ENCODE peak calls at places on chromosomes 6 and 20, in five cellular contexts. One of them, this sample, is unnamed.

GRCh38 chr20:60056345-60057122 is 98.3 kb downstream of the CDH26 start:
- DNase-seq in H9: peak
- DNase-seq in nephron progenitor cell: no peak
- DNase-seq in astrocyte of the spinal cord: no peak
- DNase-seq in left ventricle myocardium inferior: no peak
- DNase-seq in this sample: no peak

GRCh38 chr6:148345176-148345575 is 2.5 kb downstream of the SASH1 start:
- DNase-seq in left ventricle myocardium inferior: no peak
- DNase-seq in H9: no peak
- DNase-seq in nephron progenitor cell: no peak
- DNase-seq in astrocyte of the spinal cord: no peak
- DNase-seq in this sample: no peak

GRCh38 chr20:56343861-56344381 is 14.9 kb upstream of the FAM210B start:
- DNase-seq in astrocyte of the spinal cord: peak
- DNase-seq in H9: peak
- DNase-seq in nephron progenitor cell: peak
- DNase-seq in left ventricle myocardium inferior: no peak
- DNase-seq in this sample: no peak

GRCh38 chr6:132400641-132401119 is 595 bp downstream of the MOXD1 start:
- DNase-seq in left ventricle myocardium inferior: no peak
- DNase-seq in H9: peak
- DNase-seq in astrocyte of the spinal cord: no peak
- DNase-seq in nephron progenitor cell: peak
- DNase-seq in this sample: no peak

GRCh38 chr6:27214126-27214601 is 33.3 kb upstream of the PRSS16 start:
- DNase-seq in H9: no peak
- DNase-seq in astrocyte of the spinal cord: no peak
- DNase-seq in left ventricle myocardium inferior: no peak
- DNase-seq in nephron progenitor cell: peak
- DNase-seq in this sample: no peak

GRCh38 chr6:64683682-64684081 is 1023.3 kb downstream of the EYS start:
- DNase-seq in nephron progenitor cell: peak
- DNase-seq in H9: peak
- DNase-seq in left ventricle myocardium inferior: no peak
- DNase-seq in astrocyte of the spinal cord: peak
- DNase-seq in this sample: no peak

GRCh38 chr6:12354499-12354898 is 64.3 kb downstream of the EDN1 start:
- DNase-seq in left ventricle myocardium inferior: no peak
- DNase-seq in nephron progenitor cell: no peak
- DNase-seq in astrocyte of the spinal cord: peak
- DNase-seq in H9: peak
- DNase-seq in this sample: no peak

GRCh38 chr6:92806254-92806653 is 613.1 kb downstream of the EPHA7 start:
- DNase-seq in H9: no peak
- DNase-seq in astrocyte of the spinal cord: no peak
- DNase-seq in left ventricle myocardium inferior: no peak
- DNase-seq in nephron progenitor cell: no peak
- DNase-seq in this sample: no peak

GRCh38 chr20:33169176-33169794 is 1.3 kb downstream of the BPIFA2 start:
- DNase-seq in astrocyte of the spinal cord: no peak
- DNase-seq in H9: no peak
- DNase-seq in nephron progenitor cell: peak
- DNase-seq in left ventricle myocardium inferior: no peak
- DNase-seq in this sample: no peak

GRCh38 chr20:1211954-1212497 is 8.8 kb downstream of the C20orf202 start:
- DNase-seq in astrocyte of the spinal cord: no peak
- DNase-seq in left ventricle myocardium inferior: no peak
- DNase-seq in H9: no peak
- DNase-seq in nephron progenitor cell: no peak
- DNase-seq in this sample: no peak

GRCh38 chr6:41256383-41256782 is 28.2 kb downstream of the TREML4 start:
- DNase-seq in astrocyte of the spinal cord: no peak
- DNase-seq in H9: no peak
- DNase-seq in left ventricle myocardium inferior: no peak
- DNase-seq in nephron progenitor cell: no peak
- DNase-seq in this sample: no peak

GRCh38 chr6:15628499-15629131 is 34.2 kb downstream of the DTNBP1 start:
- DNase-seq in nephron progenitor cell: no peak
- DNase-seq in left ventricle myocardium inferior: no peak
- DNase-seq in H9: no peak
- DNase-seq in astrocyte of the spinal cord: peak
- DNase-seq in this sample: no peak

GRCh38 chr6:170480045-170480714 is 72.9 kb downstream of the PSMB1 start:
- DNase-seq in H9: peak
- DNase-seq in astrocyte of the spinal cord: peak
- DNase-seq in left ventricle myocardium inferior: peak
- DNase-seq in nephron progenitor cell: no peak
- DNase-seq in this sample: no peak

GRCh38 chr6:169908403-169908933 is 157.0 kb downstream of the ERMARD start:
- DNase-seq in nephron progenitor cell: no peak
- DNase-seq in left ventricle myocardium inferior: no peak
- DNase-seq in astrocyte of the spinal cord: no peak
- DNase-seq in H9: no peak
- DNase-seq in this sample: no peak

GRCh38 chr20:61285152-61285645 is 33.1 kb downstream of the CDH4 start:
- DNase-seq in H9: no peak
- DNase-seq in left ventricle myocardium inferior: no peak
- DNase-seq in astrocyte of the spinal cord: no peak
- DNase-seq in nephron progenitor cell: no peak
- DNase-seq in this sample: no peak

GRCh38 chr6:31178143-31179041 is 7.9 kb upstream of the POU5F1 start:
- DNase-seq in nephron progenitor cell: no peak
- DNase-seq in astrocyte of the spinal cord: no peak
- DNase-seq in H9: no peak
- DNase-seq in left ventricle myocardium inferior: no peak
- DNase-seq in this sample: no peak

GRCh38 chr6:106223300-106223930 is 102.1 kb downstream of the ATG5 start:
- DNase-seq in left ventricle myocardium inferior: peak
- DNase-seq in H9: no peak
- DNase-seq in astrocyte of the spinal cord: peak
- DNase-seq in nephron progenitor cell: peak
- DNase-seq in this sample: peak

GRCh38 chr20:53972179-53972578 is 98.2 kb downstream of the BCAS1 start:
- DNase-seq in astrocyte of the spinal cord: no peak
- DNase-seq in left ventricle myocardium inferior: no peak
- DNase-seq in H9: no peak
- DNase-seq in nephron progenitor cell: no peak
- DNase-seq in this sample: no peak

GRCh38 chr20:6919792-6920468 is 152.4 kb downstream of the BMP2 start:
- DNase-seq in astrocyte of the spinal cord: no peak
- DNase-seq in H9: no peak
- DNase-seq in nephron progenitor cell: no peak
- DNase-seq in left ventricle myocardium inferior: no peak
- DNase-seq in this sample: no peak

GRCh38 chr20:37387519-37388269 is 41.8 kb downstream of the SRC start:
- DNase-seq in astrocyte of the spinal cord: no peak
- DNase-seq in nephron progenitor cell: no peak
- DNase-seq in H9: no peak
- DNase-seq in left ventricle myocardium inferior: no peak
- DNase-seq in this sample: no peak

GRCh38 chr6:130359736-130360135 is 6.1 kb upstream of the TMEM200A start:
- DNase-seq in nephron progenitor cell: no peak
- DNase-seq in astrocyte of the spinal cord: no peak
- DNase-seq in H9: no peak
- DNase-seq in left ventricle myocardium inferior: no peak
- DNase-seq in this sample: no peak

GRCh38 chr6:169832247-169832948 is 81.0 kb downstream of the ERMARD start:
- DNase-seq in H9: no peak
- DNase-seq in left ventricle myocardium inferior: no peak
- DNase-seq in astrocyte of the spinal cord: no peak
- DNase-seq in nephron progenitor cell: no peak
- DNase-seq in this sample: no peak

GRCh38 chr6:56334937-56335336 is 87.6 kb upstream of the COL21A1 start:
- DNase-seq in astrocyte of the spinal cord: peak
- DNase-seq in nephron progenitor cell: no peak
- DNase-seq in left ventricle myocardium inferior: no peak
- DNase-seq in H9: no peak
- DNase-seq in this sample: no peak

GRCh38 chr20:38779247-38780097 is 26.0 kb upstream of the PPP1R16B start:
- DNase-seq in nephron progenitor cell: no peak
- DNase-seq in astrocyte of the spinal cord: no peak
- DNase-seq in left ventricle myocardium inferior: no peak
- DNase-seq in H9: peak
- DNase-seq in this sample: no peak

GRCh38 chr20:16863315-16863714 is 115.2 kb downstream of the OTOR start:
- DNase-seq in left ventricle myocardium inferior: no peak
- DNase-seq in astrocyte of the spinal cord: no peak
- DNase-seq in H9: no peak
- DNase-seq in nephron progenitor cell: no peak
- DNase-seq in this sample: no peak

GRCh38 chr20:35320396-35321126 is 28.3 kb upstream of the FAM83C start:
- DNase-seq in left ventricle myocardium inferior: no peak
- DNase-seq in H9: no peak
- DNase-seq in nephron progenitor cell: no peak
- DNase-seq in astrocyte of the spinal cord: peak
- DNase-seq in this sample: no peak

GRCh38 chr6:140376209-140376608 is 1001.8 kb upstream of the CITED2 start:
- DNase-seq in H9: no peak
- DNase-seq in left ventricle myocardium inferior: no peak
- DNase-seq in nephron progenitor cell: no peak
- DNase-seq in astrocyte of the spinal cord: no peak
- DNase-seq in this sample: no peak

GRCh38 chr20:36856196-36856595 is 19.7 kb upstream of the TLDC2 start:
- DNase-seq in astrocyte of the spinal cord: no peak
- DNase-seq in nephron progenitor cell: no peak
- DNase-seq in left ventricle myocardium inferior: no peak
- DNase-seq in H9: no peak
- DNase-seq in this sample: no peak

GRCh38 chr6:138765896-138766487 is 7.6 kb upstream of the CCDC28A start:
- DNase-seq in astrocyte of the spinal cord: peak
- DNase-seq in nephron progenitor cell: no peak
- DNase-seq in H9: no peak
- DNase-seq in left ventricle myocardium inferior: no peak
- DNase-seq in this sample: no peak

GRCh38 chr6:16669227-16669626 is 92.0 kb downstream of the ATXN1 start:
- DNase-seq in H9: no peak
- DNase-seq in astrocyte of the spinal cord: peak
- DNase-seq in left ventricle myocardium inferior: no peak
- DNase-seq in nephron progenitor cell: no peak
- DNase-seq in this sample: peak

GRCh38 chr20:53952528-53953096 is 117.8 kb downstream of the BCAS1 start:
- DNase-seq in left ventricle myocardium inferior: no peak
- DNase-seq in H9: no peak
- DNase-seq in astrocyte of the spinal cord: no peak
- DNase-seq in nephron progenitor cell: no peak
- DNase-seq in this sample: no peak

GRCh38 chr6:166237611-166238010 is 70.0 kb upstream of the TBXT start:
- DNase-seq in astrocyte of the spinal cord: no peak
- DNase-seq in nephron progenitor cell: no peak
- DNase-seq in H9: no peak
- DNase-seq in left ventricle myocardium inferior: no peak
- DNase-seq in this sample: no peak

GRCh38 chr6:128144320-128144719 is 243.5 kb upstream of the THEMIS start:
- DNase-seq in left ventricle myocardium inferior: no peak
- DNase-seq in H9: no peak
- DNase-seq in nephron progenitor cell: no peak
- DNase-seq in astrocyte of the spinal cord: no peak
- DNase-seq in this sample: no peak

DNA sequence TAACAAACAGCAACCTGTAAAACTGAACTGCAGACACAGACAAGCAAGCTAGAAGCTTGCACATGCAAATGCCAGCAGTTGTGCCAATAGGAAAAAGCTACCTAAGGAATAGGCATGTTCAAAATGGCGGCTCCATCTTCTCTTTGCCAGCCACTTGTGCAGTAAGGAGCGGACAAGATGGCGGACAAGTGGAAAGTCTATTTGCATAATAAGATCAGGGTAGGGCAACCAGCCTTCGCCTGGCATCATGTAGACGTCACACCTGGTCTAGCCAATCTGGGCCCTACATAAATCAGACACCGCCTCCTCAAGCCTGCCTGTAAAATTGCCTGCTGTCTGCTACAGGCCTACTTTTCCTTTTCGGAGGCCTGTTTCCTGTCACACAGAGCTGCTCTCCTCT is 18.0 kb downstream of the C6orf52 start:
- DNase-seq in left ventricle myocardium inferior: no peak
- DNase-seq in nephron progenitor cell: no peak
- DNase-seq in H9: peak
- DNase-seq in astrocyte of the spinal cord: no peak
- DNase-seq in this sample: no peak
- TF ChIP-seq CTCF in left ventricle myocardium inferior: no peak
- TF ChIP-seq CTCF in nephron progenitor cell: no peak
- TF ChIP-seq CTCF in H9: no peak
- TF ChIP-seq CTCF in astrocyte of the spinal cord: no peak
- TF ChIP-seq CTCF in this sample: no peak

DNA sequence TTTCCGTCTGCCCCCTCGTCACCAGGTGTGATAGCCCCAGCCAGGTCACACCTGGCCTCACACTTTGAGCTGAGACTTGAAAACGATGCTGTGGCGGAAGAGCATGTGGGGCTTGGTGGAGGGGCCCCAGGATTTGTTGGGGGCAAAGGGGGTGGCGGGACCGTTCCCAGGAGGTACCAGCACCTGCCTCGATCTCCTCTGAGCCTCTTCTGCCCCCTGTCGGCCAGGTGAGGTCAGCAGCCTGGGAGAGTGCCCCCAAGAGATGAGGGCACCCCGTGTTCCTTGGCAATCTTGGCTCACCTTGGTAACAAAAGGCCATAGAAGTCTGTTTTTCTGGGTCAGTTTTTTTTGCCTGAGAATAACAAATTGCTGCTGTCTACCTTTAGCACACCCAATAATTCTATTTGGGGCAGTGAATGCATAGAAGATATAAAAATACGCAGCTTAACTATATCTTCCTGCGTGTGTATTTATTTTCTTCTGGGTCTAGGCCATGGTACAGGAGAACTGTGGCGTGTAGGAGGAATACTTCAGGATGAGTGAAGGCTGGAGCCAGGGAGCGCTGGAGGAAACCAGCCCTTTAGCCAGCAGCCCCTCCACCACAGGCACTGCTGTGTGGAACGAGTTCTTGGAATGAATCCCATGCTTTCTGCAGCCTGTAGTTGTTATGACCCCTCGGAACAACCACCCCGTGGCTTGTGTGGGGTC is 25.2 kb downstream of the SPATA2 start:
- DNase-seq in H9: no peak
- DNase-seq in astrocyte of the spinal cord: no peak
- DNase-seq in left ventricle myocardium inferior: no peak
- DNase-seq in nephron progenitor cell: no peak
- DNase-seq in this sample: no peak
- TF ChIP-seq CTCF in H9: peak
- TF ChIP-seq CTCF in astrocyte of the spinal cord: no peak
- TF ChIP-seq CTCF in left ventricle myocardium inferior: peak
- TF ChIP-seq CTCF in nephron progenitor cell: no peak
- TF ChIP-seq CTCF in this sample: no peak

DNA sequence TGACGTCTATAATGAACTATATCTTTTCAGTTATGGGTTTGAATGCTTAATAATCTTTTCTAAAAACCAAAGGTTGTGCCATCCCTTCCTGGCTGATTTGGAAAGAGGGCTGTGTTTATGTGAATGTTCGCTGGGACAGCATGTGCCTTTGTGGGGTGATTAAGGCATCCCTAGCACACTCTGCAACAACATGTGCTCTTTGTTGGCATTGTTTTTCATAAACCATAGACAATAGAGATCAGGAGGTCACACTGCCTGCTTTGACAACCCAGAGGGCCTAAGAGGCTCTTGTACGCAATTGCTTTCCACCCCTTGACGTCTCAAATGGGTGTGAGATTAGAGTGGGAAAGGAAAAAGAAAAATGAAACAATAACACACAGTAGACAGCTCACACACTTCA is 116.0 kb downstream of the LRRC1 start:
- DNase-seq in H9: no peak
- DNase-seq in nephron progenitor cell: no peak
- DNase-seq in left ventricle myocardium inferior: no peak
- DNase-seq in astrocyte of the spinal cord: no peak
- DNase-seq in this sample: no peak
- TF ChIP-seq CTCF in H9: no peak
- TF ChIP-seq CTCF in nephron progenitor cell: no peak
- TF ChIP-seq CTCF in left ventricle myocardium inferior: no peak
- TF ChIP-seq CTCF in astrocyte of the spinal cord: no peak
- TF ChIP-seq CTCF in this sample: no peak

GRCh38 chr20:58639182-58640146 is 11.6 kb upstream of the STX16 start:
- DNase-seq in H9: no peak
- DNase-seq in left ventricle myocardium inferior: no peak
- DNase-seq in astrocyte of the spinal cord: no peak
- DNase-seq in nephron progenitor cell: no peak
- DNase-seq in this sample: no peak
- TF ChIP-seq CTCF in H9: no peak
- TF ChIP-seq CTCF in left ventricle myocardium inferior: no peak
- TF ChIP-seq CTCF in astrocyte of the spinal cord: peak
- TF ChIP-seq CTCF in nephron progenitor cell: no peak
- TF ChIP-seq CTCF in this sample: no peak